ENCODE peak calls at places on chromosomes 3 and 15, in five cellular contexts. One of them, this sample, is unnamed.

GRCh38 chr15:77581896-77582569 is 50.7 kb downstream of the LINGO1 start:
- DNase-seq in cardiac muscle cell: no peak
- DNase-seq in aorta: no peak
- DNase-seq in neuronal stem cell: no peak
- DNase-seq in small intestine: no peak
- DNase-seq in this sample: no peak

GRCh38 chr3:4824948-4825325 is 154.3 kb upstream of the BHLHE40 start:
- DNase-seq in cardiac muscle cell: no peak
- DNase-seq in aorta: no peak
- DNase-seq in small intestine: peak
- DNase-seq in neuronal stem cell: no peak
- DNase-seq in this sample: no peak

GRCh38 chr3:62918752-62919151 is 43.5 kb upstream of the CADPS start:
- DNase-seq in cardiac muscle cell: no peak
- DNase-seq in small intestine: peak
- DNase-seq in neuronal stem cell: no peak
- DNase-seq in aorta: no peak
- DNase-seq in this sample: no peak

GRCh38 chr3:143011705-143012104 is 10.3 kb downstream of the U2SURP start:
- DNase-seq in aorta: no peak
- DNase-seq in cardiac muscle cell: no peak
- DNase-seq in small intestine: no peak
- DNase-seq in neuronal stem cell: no peak
- DNase-seq in this sample: no peak

GRCh38 chr3:71127463-71128243 is 455.9 kb downstream of the FOXP1 start:
- DNase-seq in aorta: no peak
- DNase-seq in small intestine: peak
- DNase-seq in cardiac muscle cell: peak
- DNase-seq in neuronal stem cell: no peak
- DNase-seq in this sample: no peak

GRCh38 chr15:85380860-85381535 is 595 bp downstream of the AKAP13 start:
- DNase-seq in cardiac muscle cell: peak
- DNase-seq in aorta: peak
- DNase-seq in small intestine: peak
- DNase-seq in neuronal stem cell: peak
- DNase-seq in this sample: no peak

GRCh38 chr3:53152316-53152715 is 8.7 kb upstream of the PRKCD start:
- DNase-seq in aorta: peak
- DNase-seq in neuronal stem cell: no peak
- DNase-seq in small intestine: peak
- DNase-seq in cardiac muscle cell: no peak
- DNase-seq in this sample: no peak

GRCh38 chr3:61136191-61136590 is 115.1 kb downstream of the FHIT start:
- DNase-seq in neuronal stem cell: no peak
- DNase-seq in small intestine: no peak
- DNase-seq in aorta: no peak
- DNase-seq in cardiac muscle cell: no peak
- DNase-seq in this sample: no peak

GRCh38 chr3:81663114-81663513 is 98.3 kb downstream of the GBE1 start:
- DNase-seq in small intestine: no peak
- DNase-seq in aorta: no peak
- DNase-seq in neuronal stem cell: no peak
- DNase-seq in cardiac muscle cell: no peak
- DNase-seq in this sample: no peak

GRCh38 chr15:53307952-53308624 is 451.4 kb downstream of the WDR72 start:
- DNase-seq in cardiac muscle cell: no peak
- DNase-seq in neuronal stem cell: no peak
- DNase-seq in aorta: no peak
- DNase-seq in small intestine: no peak
- DNase-seq in this sample: no peak

GRCh38 chr3:181210275-181210674 is 220.7 kb upstream of the DNAJC19 start:
- DNase-seq in neuronal stem cell: peak
- DNase-seq in small intestine: no peak
- DNase-seq in cardiac muscle cell: peak
- DNase-seq in aorta: no peak
- DNase-seq in this sample: peak

GRCh38 chr3:52704611-52705437 is 767 bp downstream of the GLT8D1 start:
- DNase-seq in aorta: no peak
- DNase-seq in cardiac muscle cell: peak
- DNase-seq in neuronal stem cell: no peak
- DNase-seq in small intestine: peak
- DNase-seq in this sample: no peak

GRCh38 chr15:62665449-62665848 is 377.1 kb upstream of the TPM1 start:
- DNase-seq in small intestine: no peak
- DNase-seq in neuronal stem cell: no peak
- DNase-seq in cardiac muscle cell: no peak
- DNase-seq in aorta: no peak
- DNase-seq in this sample: no peak

GRCh38 chr15:81113204-81113657 is 20.8 kb upstream of the CFAP161 start:
- DNase-seq in neuronal stem cell: no peak
- DNase-seq in cardiac muscle cell: no peak
- DNase-seq in aorta: no peak
- DNase-seq in small intestine: no peak
- DNase-seq in this sample: peak

GRCh38 chr15:59018833-59019232 is 31.4 kb downstream of the RNF111 start:
- DNase-seq in neuronal stem cell: no peak
- DNase-seq in aorta: no peak
- DNase-seq in cardiac muscle cell: no peak
- DNase-seq in small intestine: no peak
- DNase-seq in this sample: no peak

GRCh38 chr3:194974468-194975135 is 288.9 kb downstream of the FAM43A start:
- DNase-seq in aorta: no peak
- DNase-seq in cardiac muscle cell: no peak
- DNase-seq in neuronal stem cell: no peak
- DNase-seq in small intestine: no peak
- DNase-seq in this sample: no peak

GRCh38 chr15:91548588-91548987 is 304.9 kb upstream of the SLCO3A1 start:
- DNase-seq in aorta: no peak
- DNase-seq in neuronal stem cell: no peak
- DNase-seq in small intestine: no peak
- DNase-seq in cardiac muscle cell: no peak
- DNase-seq in this sample: no peak

GRCh38 chr3:121736112-121736511 is 13.4 kb downstream of the GOLGB1 start:
- DNase-seq in aorta: no peak
- DNase-seq in neuronal stem cell: no peak
- DNase-seq in small intestine: no peak
- DNase-seq in cardiac muscle cell: no peak
- DNase-seq in this sample: no peak

GRCh38 chr3:46407976-46408375 is 917 bp downstream of the CCRL2 start:
- DNase-seq in small intestine: peak
- DNase-seq in neuronal stem cell: no peak
- DNase-seq in aorta: no peak
- DNase-seq in cardiac muscle cell: no peak
- DNase-seq in this sample: no peak
- H3K4me3 ChIP-seq in small intestine: no peak
- H3K4me3 ChIP-seq in neuronal stem cell: no peak
- H3K4me3 ChIP-seq in aorta: no peak
- H3K4me3 ChIP-seq in cardiac muscle cell: no peak
- H3K4me3 ChIP-seq in this sample: no peak

DNA sequence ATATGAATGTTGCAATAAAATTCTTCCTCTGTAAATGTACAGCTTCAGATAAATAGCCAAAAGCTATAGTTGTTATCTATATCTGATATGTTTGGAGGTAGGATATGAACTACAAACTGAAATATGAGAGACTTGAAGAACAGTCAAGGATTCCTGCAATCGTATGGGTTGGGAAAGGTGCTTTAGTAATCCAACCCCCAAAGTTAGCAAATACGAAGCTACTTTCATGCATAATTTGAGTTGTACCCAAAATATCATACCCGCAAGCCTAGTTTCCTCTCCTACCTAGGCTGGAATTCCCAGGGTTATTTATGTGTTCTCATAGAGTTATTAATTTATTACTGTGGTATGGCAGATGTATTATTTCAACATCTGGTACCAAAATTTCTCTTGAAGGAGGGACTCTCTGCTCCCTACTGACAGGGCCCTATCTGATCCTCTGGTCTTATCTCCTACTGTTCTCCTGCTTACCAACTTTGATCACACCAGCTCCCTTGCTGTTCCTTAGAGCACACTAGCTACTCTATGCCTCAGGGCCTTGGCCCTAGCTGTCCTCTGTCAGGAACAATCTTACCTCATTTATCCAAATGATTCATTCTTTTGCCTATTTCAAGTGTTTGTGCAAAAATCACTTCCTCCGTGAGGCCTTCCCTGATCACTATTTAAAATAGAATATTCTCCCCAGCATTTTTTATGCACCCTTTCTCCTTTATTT is 140.4 kb upstream of the CCDC54 start:
- DNase-seq in neuronal stem cell: no peak
- DNase-seq in aorta: no peak
- DNase-seq in cardiac muscle cell: no peak
- DNase-seq in small intestine: no peak
- DNase-seq in this sample: no peak
- H3K4me3 ChIP-seq in neuronal stem cell: no peak
- H3K4me3 ChIP-seq in aorta: no peak
- H3K4me3 ChIP-seq in cardiac muscle cell: no peak
- H3K4me3 ChIP-seq in small intestine: no peak
- H3K4me3 ChIP-seq in this sample: no peak

GRCh38 chr3:189914799-189915198 is 205.9 kb downstream of the P3H2 start:
- DNase-seq in cardiac muscle cell: no peak
- DNase-seq in neuronal stem cell: no peak
- DNase-seq in small intestine: no peak
- DNase-seq in aorta: no peak
- DNase-seq in this sample: no peak
- H3K4me3 ChIP-seq in cardiac muscle cell: no peak
- H3K4me3 ChIP-seq in neuronal stem cell: no peak
- H3K4me3 ChIP-seq in small intestine: no peak
- H3K4me3 ChIP-seq in aorta: no peak
- H3K4me3 ChIP-seq in this sample: no peak

GRCh38 chr3:94008253-94008652 is 20.1 kb downstream of the STX19 start:
- DNase-seq in aorta: no peak
- DNase-seq in cardiac muscle cell: no peak
- DNase-seq in small intestine: no peak
- DNase-seq in neuronal stem cell: no peak
- DNase-seq in this sample: no peak

GRCh38 chr3:94009612-94010011 is 18.8 kb downstream of the STX19 start:
- DNase-seq in neuronal stem cell: no peak
- DNase-seq in small intestine: no peak
- DNase-seq in cardiac muscle cell: no peak
- DNase-seq in aorta: no peak
- DNase-seq in this sample: no peak

GRCh38 chr3:94001191-94001590 is 21.2 kb downstream of the ARL13B start:
- DNase-seq in cardiac muscle cell: no peak
- DNase-seq in small intestine: no peak
- DNase-seq in aorta: no peak
- DNase-seq in neuronal stem cell: no peak
- DNase-seq in this sample: no peak

GRCh38 chr3:94001825-94002495 is 22.0 kb downstream of the ARL13B start:
- DNase-seq in small intestine: no peak
- DNase-seq in cardiac muscle cell: no peak
- DNase-seq in aorta: no peak
- DNase-seq in neuronal stem cell: no peak
- DNase-seq in this sample: no peak

DNA sequence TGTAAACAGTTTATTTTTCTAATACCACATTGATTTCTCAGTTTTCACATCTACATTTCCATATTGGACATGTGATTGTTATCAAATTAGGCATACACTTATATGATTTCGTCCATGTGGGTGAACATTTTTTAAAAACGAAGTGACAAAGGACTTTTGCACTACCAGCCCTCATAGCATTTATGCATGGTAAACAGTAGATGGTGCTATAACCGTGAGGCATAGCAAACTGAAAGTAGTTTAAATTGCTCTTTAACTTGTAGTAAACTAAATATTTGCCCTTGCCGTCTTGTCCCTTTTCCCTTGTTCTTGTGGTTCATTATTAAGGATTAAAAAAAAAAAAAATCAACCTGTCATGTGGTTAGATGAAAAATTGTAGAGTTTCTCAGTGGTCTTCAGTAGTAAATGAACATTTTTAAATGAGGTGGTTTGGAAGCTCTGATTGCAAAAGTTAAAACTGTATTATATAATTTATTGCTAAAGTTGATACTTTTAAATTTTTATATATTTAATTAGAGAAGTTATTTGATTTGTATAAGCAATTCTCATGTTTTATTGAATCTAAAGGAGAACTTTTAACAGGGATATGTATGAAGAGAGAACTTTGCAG is 24.0 kb downstream of the STX19 start:
- DNase-seq in aorta: no peak
- DNase-seq in small intestine: peak
- DNase-seq in cardiac muscle cell: peak
- DNase-seq in neuronal stem cell: no peak
- DNase-seq in this sample: peak
- H3K4me3 ChIP-seq in aorta: no peak
- H3K4me3 ChIP-seq in small intestine: no peak
- H3K4me3 ChIP-seq in cardiac muscle cell: no peak
- H3K4me3 ChIP-seq in neuronal stem cell: no peak
- H3K4me3 ChIP-seq in this sample: peak

DNA sequence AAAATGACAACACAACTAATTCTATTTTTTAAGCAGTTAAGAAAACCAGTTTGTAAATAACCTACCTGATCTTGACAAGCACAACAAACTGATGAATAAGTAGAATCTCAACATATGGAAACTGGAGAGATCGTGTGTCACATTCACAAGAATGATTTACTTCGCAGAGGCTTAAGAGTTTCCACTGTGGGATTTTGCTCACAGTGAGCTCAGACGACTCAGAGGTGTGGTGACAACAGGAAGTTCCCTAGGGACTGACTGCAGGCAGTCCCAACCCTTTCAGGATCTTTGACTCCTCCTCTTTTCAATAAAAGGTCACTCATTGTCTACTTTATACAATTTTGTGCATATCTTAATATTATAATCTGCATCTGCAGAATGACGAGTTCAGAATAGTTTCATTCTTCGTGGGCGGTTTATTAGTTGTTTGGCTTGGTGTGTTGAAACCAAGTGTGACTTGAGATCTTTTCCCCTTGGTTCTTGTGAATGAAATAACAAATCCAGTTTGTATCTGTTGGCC is at the start of gene LIPH:
- DNase-seq in cardiac muscle cell: peak
- DNase-seq in small intestine: peak
- DNase-seq in aorta: no peak
- DNase-seq in neuronal stem cell: no peak
- DNase-seq in this sample: no peak
- H3K4me3 ChIP-seq in cardiac muscle cell: no peak
- H3K4me3 ChIP-seq in small intestine: no peak
- H3K4me3 ChIP-seq in aorta: no peak
- H3K4me3 ChIP-seq in neuronal stem cell: no peak
- H3K4me3 ChIP-seq in this sample: peak

GRCh38 chr15:64044315-64045105 is 1.8 kb downstream of the DAPK2 start:
- DNase-seq in cardiac muscle cell: no peak
- DNase-seq in aorta: no peak
- DNase-seq in neuronal stem cell: no peak
- DNase-seq in small intestine: peak
- DNase-seq in this sample: no peak
- H3K4me3 ChIP-seq in cardiac muscle cell: no peak
- H3K4me3 ChIP-seq in aorta: no peak
- H3K4me3 ChIP-seq in neuronal stem cell: no peak
- H3K4me3 ChIP-seq in small intestine: no peak
- H3K4me3 ChIP-seq in this sample: no peak

GRCh38 chr15:99059010-99059981 is 45.6 kb upstream of the SYNM start:
- DNase-seq in aorta: peak
- DNase-seq in small intestine: peak
- DNase-seq in neuronal stem cell: peak
- DNase-seq in cardiac muscle cell: peak
- DNase-seq in this sample: peak
- H3K4me3 ChIP-seq in aorta: peak
- H3K4me3 ChIP-seq in small intestine: no peak
- H3K4me3 ChIP-seq in neuronal stem cell: peak
- H3K4me3 ChIP-seq in cardiac muscle cell: peak
- H3K4me3 ChIP-seq in this sample: peak

This sample was measured in LNCaP clone FGC.